ENCODE peak calls at places on chromosomes 3 and 15, in eight cellular contexts. D is Karpas-422, T is PC-3, Q is HCT116, P is endothelial cell of umbilical vein, V is MM.1S, O is neural progenitor cell, Z is GM23248. L is an unnamed sample.
A peak's percentile ranks its signal among the peaks of the same experiment; 100 is the strongest.

GRCh38 chr15:35753486-35753885 is 207.5 kb upstream of the DPH6 start:
- DNase-seq in D (no peak), T (peak; percentile 80), Q (no peak), P (no peak), V (no peak), O (no peak), Z (peak; percentile 83), L (no peak)

GRCh38 chr3:72102057-72102711 is 317.2 kb upstream of the PROK2 start:
- DNase-seq in D (peak; percentile 96), T (no peak), Q (no peak), P (no peak), V (no peak), O (no peak), Z (no peak), L (no peak)

GRCh38 chr15:81184188-81184587 is 12.5 kb upstream of the IL16 start:
- DNase-seq in D (no peak), T (no peak), Q (no peak), P (no peak), V (no peak), O (no peak), Z (peak; percentile 95), L (no peak)

GRCh38 chr3:112466041-112466440 is 33.2 kb downstream of the BTLA start:
- DNase-seq in D (no peak), T (no peak), Q (no peak), P (no peak), V (no peak), O (no peak), Z (no peak), L (no peak)

GRCh38 chr15:95448531-95449210 is 881.8 kb upstream of the NR2F2 start:
- DNase-seq in D (no peak), T (peak; percentile 60), Q (no peak), P (peak; percentile 44), V (no peak), O (no peak), Z (peak; percentile 79), L (no peak)

GRCh38 chr3:147395975-147396708 is 10.2 kb downstream of the ZIC4 start:
- DNase-seq in D (no peak), T (no peak), Q (no peak), P (no peak), V (no peak), O (peak; percentile 54), Z (no peak), L (no peak)

GRCh38 chr3:25583343-25583742 is 81.4 kb downstream of the TOP2B start:
- DNase-seq in D (no peak), T (no peak), Q (no peak), P (no peak), V (no peak), O (no peak), Z (no peak), L (no peak)

GRCh38 chr3:112519424-112520001 is 20.2 kb upstream of the BTLA start:
- DNase-seq in D (peak; percentile 85), T (peak; percentile 82), Q (peak; percentile 51), P (peak; percentile 79), V (peak; percentile 76), O (peak; percentile 69), Z (peak; percentile 79), L (peak; percentile 1)

GRCh38 chr15:28106294-28107110 is 7.4 kb upstream of the OCA2 start:
- DNase-seq in D (no peak), T (no peak), Q (no peak), P (no peak), V (no peak), O (peak; percentile 45), Z (peak; percentile 58), L (peak; percentile 92)

GRCh38 chr3:25713316-25713967 is 48.7 kb upstream of the TOP2B start:
- DNase-seq in D (no peak), T (no peak), Q (no peak), P (no peak), V (no peak), O (no peak), Z (peak; percentile 9), L (peak; percentile 48)

GRCh38 chr3:32502944-32503286 is 263 bp upstream of the CMTM6 start:
- DNase-seq in D (no peak), T (no peak), Q (no peak), P (no peak), V (peak; percentile 17), O (no peak), Z (no peak), L (no peak)

GRCh38 chr3:72255191-72255590 is 470.2 kb upstream of the PROK2 start:
- DNase-seq in D (no peak), T (no peak), Q (no peak), P (no peak), V (no peak), O (peak; percentile 35), Z (peak; percentile 81), L (no peak)

GRCh38 chr15:88776646-88777045 is 26.6 kb upstream of the ACAN start:
- DNase-seq in D (no peak), T (no peak), Q (no peak), P (no peak), V (no peak), O (no peak), Z (no peak), L (no peak)

GRCh38 chr15:62241135-62241770 is 76.2 kb upstream of the C2CD4B start:
- DNase-seq in D (peak; percentile 47), T (peak; percentile 33), Q (peak; percentile 36), P (peak; percentile 6), V (no peak), O (peak; percentile 60), Z (peak; percentile 23), L (no peak)

GRCh38 chr3:123286308-123287023 is 84.7 kb downstream of the SEC22A start:
- DNase-seq in D (peak; percentile 90), T (peak; percentile 83), Q (peak; percentile 31), P (peak; percentile 52), V (peak; percentile 53), O (peak; percentile 90), Z (peak; percentile 83), L (peak; percentile 94)

GRCh38 chr3:97821413-97821809 is 400 bp upstream of the CRYBG3 start:
- DNase-seq in D (peak; percentile 42), T (no peak), Q (no peak), P (no peak), V (no peak), O (no peak), Z (no peak), L (peak; percentile 56)

GRCh38 chr15:39579487-39580116 is 1.3 kb upstream of the THBS1 start:
- DNase-seq in D (no peak), T (peak; percentile 89), Q (peak; percentile 67), P (peak; percentile 95), V (no peak), O (peak; percentile 87), Z (peak; percentile 91), L (peak; percentile 81)

GRCh38 chr3:72999971-73000370 is 3.4 kb downstream of the PPP4R2 start:
- DNase-seq in D (no peak), T (no peak), Q (no peak), P (no peak), V (peak; percentile 22), O (peak; percentile 8), Z (no peak), L (no peak)

GRCh38 chr3:46093327-46093932 is 66.1 kb upstream of the XCR1 start:
- DNase-seq in D (peak; percentile 60), T (no peak), Q (no peak), P (no peak), V (no peak), O (no peak), Z (no peak), L (no peak)

GRCh38 chr15:57333487-57333886 is 42.8 kb upstream of the CGNL1 start:
- DNase-seq in D (no peak), T (peak; percentile 27), Q (no peak), P (no peak), V (no peak), O (no peak), Z (no peak), L (no peak)

GRCh38 chr15:27660676-27661075 is 438.4 kb downstream of the OCA2 start:
- DNase-seq in D (no peak), T (no peak), Q (no peak), P (no peak), V (no peak), O (no peak), Z (peak; percentile 1), L (no peak)

GRCh38 chr15:45678459-45679178 is 43.8 kb downstream of the SQOR start:
- DNase-seq in D (no peak), T (no peak), Q (no peak), P (no peak), V (no peak), O (no peak), Z (no peak), L (no peak)

GRCh38 chr3:142724682-142725351 is 983 bp downstream of the TRPC1 start:
- DNase-seq in D (no peak), T (peak; percentile 28), Q (peak; percentile 13), P (peak; percentile 50), V (no peak), O (peak; percentile 84), Z (peak; percentile 72), L (peak; percentile 85)

GRCh38 chr3:194540268-194540937 is 53.6 kb upstream of the ATP13A3 start:
- DNase-seq in D (no peak), T (no peak), Q (no peak), P (peak; percentile 42), V (no peak), O (no peak), Z (peak; percentile 65), L (no peak)
- H2AFZ ChIP-seq in D (no peak overlapping the region), T (no peak overlapping the region), Q (no peak overlapping the region), P (peak overlapping the region; percentile 92), V (no peak overlapping the region), O (peak overlapping the region; percentile 36), Z (peak overlapping the region; percentile 84), L (peak overlapping the region; percentile 89)

GRCh38 chr3:150454085-150454484 is 46.0 kb downstream of the TSC22D2 start:
- DNase-seq in D (no peak), T (no peak), Q (no peak), P (no peak), V (no peak), O (no peak), Z (no peak), L (no peak)
- H3K27ac ChIP-seq in D (no peak overlapping the region), T (no peak overlapping the region), Q (no peak overlapping the region), P (no peak overlapping the region), V (no peak overlapping the region), O (no peak overlapping the region), Z (no peak overlapping the region), L (no peak overlapping the region)

DNA sequence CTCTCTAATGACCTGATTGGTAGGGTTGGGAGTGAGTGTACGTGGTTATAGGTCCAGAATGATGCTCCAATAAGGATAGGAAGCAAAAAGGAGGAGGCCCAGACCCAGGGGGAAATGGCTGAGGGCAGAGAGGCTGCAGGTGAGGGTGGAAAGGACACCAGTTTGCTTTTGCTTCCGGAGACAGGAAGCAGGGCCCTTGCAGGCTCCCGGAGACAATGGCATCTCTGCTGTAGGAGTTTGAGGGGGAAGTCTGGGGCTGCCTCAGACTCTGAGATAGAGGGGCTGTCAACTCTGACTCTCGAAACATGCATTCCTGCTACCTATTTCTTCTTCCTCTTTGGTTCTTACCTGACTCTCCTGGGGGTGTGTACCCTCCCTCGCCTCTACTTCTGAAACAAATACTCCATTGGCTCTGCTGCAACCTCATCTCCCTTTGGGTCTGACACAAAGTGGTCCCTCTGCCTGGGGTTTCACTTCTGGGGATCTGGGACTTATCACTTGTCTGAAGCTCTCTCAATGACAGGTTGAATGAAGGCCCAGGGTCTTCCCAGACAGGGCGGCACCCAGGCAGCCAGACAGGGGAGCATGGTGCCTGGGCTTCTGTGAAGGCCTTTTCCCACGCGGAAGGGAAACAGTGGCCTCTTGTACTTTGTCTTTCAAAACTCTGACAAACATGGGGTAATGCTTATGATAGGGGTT is 61.5 kb downstream of the CHRD start:
- DNase-seq in D (no peak), T (no peak), Q (no peak), P (no peak), V (no peak), O (no peak), Z (no peak), L (peak; percentile 54)
- H3K9me3 ChIP-seq in D (no peaks in the 10 kb centered on the region), T (no peaks in the 10 kb centered on the region), Q (no peaks in the 10 kb centered on the region), P (no peaks in the 10 kb centered on the region), V (no peaks in the 10 kb centered on the region), O (no peaks in the 10 kb centered on the region), Z (no peaks in the 10 kb centered on the region), L (no peaks in the 10 kb centered on the region)

GRCh38 chr3:171654809-171655208 is 155.5 kb downstream of the PLD1 start:
- DNase-seq in D (no peak), T (no peak), Q (no peak), P (peak; percentile 78), V (no peak), O (no peak), Z (peak; percentile 71), L (peak; percentile 58)
- H2AFZ ChIP-seq in D (no peak overlapping the region), T (no peak overlapping the region), Q (no peak overlapping the region), P (no peak overlapping the region), V (no peak overlapping the region), O (peak overlapping the region; percentile 31), Z (peak overlapping the region; percentile 49), L (no peak overlapping the region)

L was measured in osteoblast.